ENCODE peak calls at places on chromosome 18, in five cellular contexts. X is heart left ventricle, N is testis, C is fibroblast of lung, Q is neural progenitor cell. K is an unnamed sample.

GRCh38 chr18:35605686-35606417 is 24.3 kb downstream of the GALNT1 start:
- DNase-seq in X (no peak), N (no peak), C (peak; percentile 27), Q (no peak), K (no peak)

GRCh38 chr18:2657043-2657512 is 1.6 kb downstream of the SMCHD1 start:
- DNase-seq in X (no peak), N (no peak), C (no peak), Q (peak; percentile 43), K (no peak)

GRCh38 chr18:27599202-27599829 is 414.2 kb upstream of the CHST9 start:
- DNase-seq in X (no peak), N (peak; percentile 69), C (peak; percentile 20), Q (peak; percentile 79), K (peak; percentile 29)

GRCh38 chr18:42514522-42514921 is 559.5 kb downstream of the PIK3C3 start:
- DNase-seq in X (no peak), N (no peak), C (peak; percentile 89), Q (no peak), K (no peak)

GRCh38 chr18:26840965-26841364 is 24.5 kb downstream of the AQP4 start:
- DNase-seq in X (no peak), N (no peak), C (no peak), Q (no peak), K (no peak)

GRCh38 chr18:29164020-29164706 is 987.2 kb upstream of the CDH2 start:
- DNase-seq in X (no peak), N (no peak), C (peak; percentile 97), Q (no peak), K (no peak)

GRCh38 chr18:34838669-34839068 is 128.6 kb downstream of the DTNA start:
- DNase-seq in X (peak; percentile 32), N (no peak), C (no peak), Q (no peak), K (no peak)

GRCh38 chr18:23257686-23258565 is 122.6 kb downstream of the CABLES1 start:
- DNase-seq in X (no peak), N (no peak), C (peak; percentile 61), Q (no peak), K (peak; percentile 72)

GRCh38 chr18:50099725-50100414 is 95.1 kb downstream of the MYO5B start:
- DNase-seq in X (no peak), N (no peak), C (peak; percentile 72), Q (no peak), K (no peak)

GRCh38 chr18:77129150-77129551 is 3.4 kb downstream of the MBP start:
- DNase-seq in X (no peak), N (no peak), C (peak; percentile 99), Q (no peak), K (peak; percentile 68)

GRCh38 chr18:26549103-26549485 is 741 bp upstream of the KCTD1 start:
- DNase-seq in X (no peak), N (no peak), C (peak; percentile 65), Q (no peak), K (no peak)

GRCh38 chr18:58176915-58177717 is 133.1 kb downstream of the NEDD4L start:
- DNase-seq in X (no peak), N (no peak), C (peak; percentile 93), Q (peak; percentile 48), K (no peak)

GRCh38 chr18:42617086-42617725 is 498.3 kb downstream of the RIT2 start:
- DNase-seq in X (no peak), N (no peak), C (no peak), Q (no peak), K (no peak)

GRCh38 chr18:25089470-25089869 is 262.5 kb downstream of the ZNF521 start:
- DNase-seq in X (no peak), N (no peak), C (no peak), Q (no peak), K (no peak)

GRCh38 chr18:54924948-54925347 is 34.3 kb downstream of the CCDC68 start:
- DNase-seq in X (no peak), N (no peak), C (peak; percentile 53), Q (no peak), K (no peak)

GRCh38 chr18:69123421-69123820 is 277.3 kb upstream of the DOK6 start:
- DNase-seq in X (no peak), N (no peak), C (no peak), Q (no peak), K (no peak)

GRCh38 chr18:12631831-12632477 is 26.0 kb downstream of the SPIRE1 start:
- DNase-seq in X (no peak), N (no peak), C (no peak), Q (no peak), K (no peak)

GRCh38 chr18:57004366-57005121 is 142.3 kb upstream of the BOD1L2 start:
- DNase-seq in X (no peak), N (no peak), C (peak; percentile 71), Q (no peak), K (no peak)

GRCh38 chr18:36153203-36153602 is 23.5 kb downstream of the ELP2 start:
- DNase-seq in X (no peak), N (no peak), C (peak; percentile 99), Q (no peak), K (no peak)

GRCh38 chr18:74242451-74243096 is 49.2 kb downstream of the CYB5A start:
- DNase-seq in X (peak; percentile 40), N (peak; percentile 64), C (no peak), Q (no peak), K (no peak)

GRCh38 chr18:3791258-3791657 is 341.3 kb downstream of the TGIF1 start:
- DNase-seq in X (no peak), N (no peak), C (no peak), Q (no peak), K (no peak)

GRCh38 chr18:13137041-13137938 is 81.3 kb upstream of the LDLRAD4 start:
- DNase-seq in X (peak; percentile 50), N (peak; percentile 34), C (peak; percentile 38), Q (peak; percentile 21), K (no peak)

GRCh38 chr18:33440011-33440383 is 524 bp downstream of the CCDC178 start:
- DNase-seq in X (peak; percentile 37), N (peak; percentile 54), C (peak; percentile 76), Q (peak; percentile 83), K (peak; percentile 22)

GRCh38 chr18:56575819-56576663 is 62.4 kb downstream of the TXNL1 start:
- DNase-seq in X (no peak), N (no peak), C (peak; percentile 47), Q (peak; percentile 71), K (no peak)

GRCh38 chr18:43022874-43023273 is 92.6 kb downstream of the RIT2 start:
- DNase-seq in X (no peak), N (no peak), C (no peak), Q (no peak), K (no peak)

GRCh38 chr18:21444465-21445023 is 156.0 kb downstream of the ESCO1 start:
- DNase-seq in X (no peak), N (peak; percentile 67), C (peak; percentile 55), Q (peak; percentile 65), K (no peak)

GRCh38 chr18:75408554-75409506 is 18.7 kb downstream of the SMIM21 start:
- DNase-seq in X (no peak), N (no peak), C (peak; percentile 99), Q (no peak), K (no peak)

GRCh38 chr18:61702007-61702406 is 190.8 kb downstream of the RNF152 start:
- DNase-seq in X (no peak), N (no peak), C (peak; percentile 89), Q (no peak), K (no peak)

GRCh38 chr18:21660078-21660477 is 44.5 kb downstream of the ABHD3 start:
- DNase-seq in X (no peak), N (no peak), C (no peak), Q (no peak), K (no peak)

GRCh38 chr18:69383191-69383590 is 17.5 kb upstream of the DOK6 start:
- DNase-seq in X (no peak), N (no peak), C (peak; percentile 23), Q (no peak), K (no peak)

DNA sequence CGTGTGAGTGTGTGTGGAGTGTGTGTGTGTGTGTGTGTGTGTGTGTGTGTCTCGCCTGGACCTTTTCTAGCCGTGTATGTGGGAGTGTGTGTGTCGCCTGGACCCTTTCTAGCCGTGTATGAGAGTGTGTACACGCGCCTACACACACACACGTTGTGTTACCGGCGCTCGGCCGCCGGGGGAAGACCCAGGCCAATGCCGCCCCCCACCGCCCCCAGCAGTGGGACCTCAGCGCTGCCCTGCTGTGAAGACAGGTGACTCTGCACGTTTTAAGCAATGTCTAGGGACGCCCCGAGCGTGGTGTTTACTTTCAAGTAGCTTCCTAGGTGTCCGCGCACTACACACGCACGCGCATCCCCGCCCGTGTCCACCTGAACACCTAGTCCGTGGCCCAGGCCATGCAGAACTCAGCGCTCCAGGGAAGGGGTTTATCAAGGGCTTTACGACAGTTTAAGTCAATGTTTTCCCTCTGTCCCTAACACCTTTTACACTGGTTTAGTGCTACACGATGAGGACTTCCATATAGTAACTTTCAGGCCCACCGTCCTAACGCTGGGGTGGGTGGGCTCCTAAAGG is 1.2 kb upstream of the BCL2 start:
- DNase-seq in X (peak; percentile 35), N (peak; percentile 69), C (peak; percentile 46), Q (peak; percentile 42), K (peak; percentile 76)
- TF ChIP-seq CTCF in X (no peak), N (peak; percentile 12), C (no peak), Q (peak; percentile 1), K (no peak)

DNA sequence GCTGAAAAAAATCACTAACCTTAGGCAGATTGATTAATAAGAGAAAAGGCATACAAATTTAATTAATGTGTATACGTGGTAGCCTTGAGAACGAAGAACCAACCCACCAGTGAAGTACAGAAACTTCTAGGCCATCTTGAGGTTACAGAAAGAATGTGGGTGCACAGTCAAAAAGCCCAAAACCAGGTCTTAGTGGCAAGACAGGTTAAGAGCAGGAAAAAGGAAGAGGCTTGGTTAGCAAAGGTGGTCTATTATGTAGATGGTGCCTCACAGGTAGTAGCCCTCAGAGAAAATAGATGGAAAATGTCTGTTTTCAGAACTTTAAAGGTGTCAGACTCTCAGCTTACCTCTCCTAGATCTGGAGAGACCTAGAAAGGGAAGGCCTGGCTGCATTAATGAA is 22.0 kb upstream of the SLC35G4 start:
- DNase-seq in X (no peak), N (no peak), C (no peak), Q (no peak), K (no peak)
- H3K4me1 ChIP-seq in X (no peaks in the 10 kb centered on the region), N (no peaks in the 10 kb centered on the region), C (no peaks in the 10 kb centered on the region), Q (no peaks in the 10 kb centered on the region), K (no peaks in the 10 kb centered on the region)

GRCh38 chr18:46478796-46479195 is 178.2 kb downstream of the LOXHD1 start:
- DNase-seq in X (no peak), N (no peak), C (no peak), Q (no peak), K (no peak)

GRCh38 chr18:46482831-46483230 is 174.2 kb downstream of the LOXHD1 start:
- DNase-seq in X (no peak), N (no peak), C (no peak), Q (no peak), K (no peak)

GRCh38 chr18:46480187-46480586 is 176.8 kb downstream of the LOXHD1 start:
- DNase-seq in X (no peak), N (no peak), C (no peak), Q (no peak), K (no peak)

GRCh38 chr18:46481048-46481846 is 175.8 kb downstream of the LOXHD1 start:
- DNase-seq in X (no peak), N (peak; percentile 79), C (peak; percentile 39), Q (peak; percentile 73), K (no peak)

GRCh38 chr18:46481847-46482245 is 175.2 kb downstream of the LOXHD1 start:
- DNase-seq in X (no peak), N (no peak), C (peak; percentile 45), Q (no peak), K (no peak)
- H3K27me3 ChIP-seq in X (no peaks in the 10 kb centered on the region), N (no peaks in the 10 kb centered on the region), C (no peaks in the 10 kb centered on the region), Q (no peaks in the 10 kb centered on the region), K (no peaks in the 10 kb centered on the region)

GRCh38 chr18:59629894-59630293 is 67.3 kb downstream of the CCBE1 start:
- DNase-seq in X (peak; percentile 49), N (no peak), C (no peak), Q (no peak), K (peak; percentile 88)
- TF ChIP-seq CTCF in X (no peak), N (no peak), C (no peak), Q (no peak), K (no peak)

GRCh38 chr18:63180971-63181376 is 138.6 kb downstream of the BCL2 start:
- DNase-seq in X (no peak), N (no peak), C (no peak), Q (no peak), K (no peak)
- H3K4me1 ChIP-seq in X (no peaks in the 10 kb centered on the region), N (peaks cover 19% of the 10 kb centered on the region), C (no peaks in the 10 kb centered on the region), Q (peaks cover 25% of the 10 kb centered on the region), K (peaks cover 36% of the 10 kb centered on the region)

K was measured in tibial artery.